ENCODE peak calls at places on chromosomes 1 and 21, in six cellular contexts. S is GM20000; I is A172; J is 8988T; L is transverse colon; Z is activated T-cell treated with anti-CD3 and anti-CD28 coated beads, Interleukin-2, amount 50 U/mL, for 1 hour. A is an unnamed sample.

GRCh38 chr1:148362141-148362929 is 120.8 kb downstream of the PPIAL4G start:
- DNase-seq in S (no peak), I (no peak), J (peak), L (peak), Z (peak), A (peak)

GRCh38 chr1:235883261-235883927 is 16.7 kb upstream of the LYST start:
- DNase-seq in S (peak), I (peak), J (no peak), L (peak), Z (no peak), A (peak)

GRCh38 chr1:44798481-44799365 is 1.5 kb upstream of the PLK3 start:
- DNase-seq in S (no peak), I (no peak), J (no peak), L (no peak), Z (peak), A (no peak)

GRCh38 chr1:29500041-29500440 is 263.7 kb downstream of the PTPRU start:
- DNase-seq in S (no peak), I (no peak), J (no peak), L (no peak), Z (no peak), A (no peak)

GRCh38 chr1:61081135-61081636 is 1.2 kb upstream of the NFIA start:
- DNase-seq in S (no peak), I (no peak), J (no peak), L (no peak), Z (no peak), A (no peak)

GRCh38 chr1:207828485-207829158 is 76.8 kb downstream of the CD46 start:
- DNase-seq in S (no peak), I (peak), J (no peak), L (peak), Z (peak), A (peak)

GRCh38 chr1:241715435-241715834 is 63.4 kb downstream of the WDR64 start:
- DNase-seq in S (no peak), I (no peak), J (no peak), L (no peak), Z (no peak), A (no peak)

GRCh38 chr1:117014209-117014608 is 12.6 kb downstream of the CD101 start:
- DNase-seq in S (no peak), I (no peak), J (no peak), L (no peak), Z (no peak), A (no peak)

GRCh38 chr1:212482352-212483153 is 49.8 kb downstream of the NENF start:
- DNase-seq in S (no peak), I (peak), J (no peak), L (peak), Z (no peak), A (peak)

GRCh38 chr1:43719063-43719462 is 11.7 kb downstream of the ST3GAL3 start:
- DNase-seq in S (no peak), I (no peak), J (no peak), L (no peak), Z (no peak), A (no peak)

GRCh38 chr1:174890024-174890423 is 109.7 kb upstream of the CACYBP start:
- DNase-seq in S (no peak), I (no peak), J (no peak), L (no peak), Z (no peak), A (no peak)

GRCh38 chr21:34200288-34200905 is 127.0 kb downstream of the MRPS6 start:
- DNase-seq in S (no peak), I (no peak), J (no peak), L (no peak), Z (no peak), A (no peak)

GRCh38 chr1:234779160-234779538 is 169.2 kb upstream of the IRF2BP2 start:
- DNase-seq in S (peak), I (no peak), J (no peak), L (no peak), Z (no peak), A (no peak)

GRCh38 chr1:62637392-62638105 is 40.2 kb downstream of the ANGPTL3 start:
- DNase-seq in S (no peak), I (peak), J (no peak), L (no peak), Z (no peak), A (no peak)

GRCh38 chr1:74673351-74674111 is at the start of gene ERICH3:
- DNase-seq in S (peak), I (no peak), J (no peak), L (no peak), Z (no peak), A (no peak)

GRCh38 chr21:39079617-39080016 is 103.6 kb downstream of the PSMG1 start:
- DNase-seq in S (no peak), I (no peak), J (no peak), L (peak), Z (no peak), A (no peak)

GRCh38 chr1:164876717-164877116 is 317.7 kb downstream of the PBX1 start:
- DNase-seq in S (no peak), I (no peak), J (no peak), L (no peak), Z (no peak), A (no peak)

GRCh38 chr1:27391511-27392095 is 819 bp upstream of the GPR3 start:
- DNase-seq in S (peak), I (no peak), J (no peak), L (peak), Z (peak), A (peak)

GRCh38 chr1:100219879-100220278 is 29.8 kb downstream of the DBT start:
- DNase-seq in S (no peak), I (no peak), J (no peak), L (no peak), Z (no peak), A (no peak)

GRCh38 chr1:74467786-74468377 is 44.5 kb downstream of the LRRC53 start:
- DNase-seq in S (no peak), I (no peak), J (no peak), L (no peak), Z (no peak), A (no peak)

GRCh38 chr1:178344513-178345077 is 152.2 kb downstream of the CLEC20A start:
- DNase-seq in S (peak), I (peak), J (no peak), L (no peak), Z (no peak), A (peak)

GRCh38 chr1:225596736-225597135 is 56.2 kb downstream of the ENAH start:
- DNase-seq in S (no peak), I (no peak), J (no peak), L (no peak), Z (no peak), A (no peak)

GRCh38 chr1:196002906-196003305 is 605.3 kb downstream of the KCNT2 start:
- DNase-seq in S (no peak), I (peak), J (no peak), L (no peak), Z (no peak), A (peak)

GRCh38 chr21:25806053-25806452 is 71.3 kb downstream of the GABPA start:
- DNase-seq in S (no peak), I (no peak), J (no peak), L (no peak), Z (no peak), A (no peak)

GRCh38 chr1:216820345-216820744 is 97.1 kb upstream of the ESRRG start:
- DNase-seq in S (no peak), I (no peak), J (no peak), L (no peak), Z (no peak), A (no peak)

GRCh38 chr1:50978852-50979781 is 9.1 kb downstream of the CDKN2C start:
- DNase-seq in S (peak), I (peak), J (no peak), L (peak), Z (no peak), A (peak)

GRCh38 chr1:94736073-94736472 is 84.1 kb upstream of the SLC44A3 start:
- DNase-seq in S (no peak), I (no peak), J (no peak), L (no peak), Z (no peak), A (no peak)

GRCh38 chr21:46081862-46082637 is 15.9 kb upstream of the COL6A2 start:
- DNase-seq in S (no peak), I (no peak), J (no peak), L (no peak), Z (no peak), A (no peak)

GRCh38 chr21:45253180-45253579 is 34.5 kb downstream of the POFUT2 start:
- DNase-seq in S (no peak), I (peak), J (no peak), L (no peak), Z (no peak), A (no peak)

GRCh38 chr1:170986901-170987300 is 51.6 kb downstream of the MROH9 start:
- DNase-seq in S (no peak), I (no peak), J (no peak), L (no peak), Z (no peak), A (no peak)

GRCh38 chr1:119795471-119795870 is 15.8 kb downstream of the REG4 start:
- DNase-seq in S (no peak), I (no peak), J (no peak), L (no peak), Z (no peak), A (no peak)

GRCh38 chr1:58699011-58699762 is 675 bp downstream of the MYSM1 start:
- DNase-seq in S (no peak), I (peak), J (no peak), L (peak), Z (no peak), A (peak)